ENCODE peak calls at places on chromosome 21, in four cellular contexts. U is mesenchymal stem cell, V is GM23248, S is IMR-90. X is an unnamed sample.

GRCh38 chr21:31490471-31490870 is 146.4 kb upstream of the TIAM1 start:
- DNase-seq in U (peak; percentile 3), V (no peak), S (no peak), X (no peak)

GRCh38 chr21:25862596-25862995 is 127.8 kb downstream of the GABPA start:
- DNase-seq in U (peak; percentile 28), V (peak; percentile 46), S (peak; percentile 39), X (peak; percentile 19)

GRCh38 chr21:24224411-24224810 is 1382.9 kb downstream of the MRPL39 start:
- DNase-seq in U (no peak), V (no peak), S (no peak), X (no peak)

GRCh38 chr21:17139696-17140095 is 373.1 kb upstream of the CXADR start:
- DNase-seq in U (no peak), V (peak; percentile 30), S (no peak), X (peak; percentile 12)

GRCh38 chr21:26112127-26112742 is 58.3 kb downstream of the APP start:
- DNase-seq in U (no peak), V (peak; percentile 80), S (no peak), X (no peak)

GRCh38 chr21:16775056-16775455 is 737.8 kb upstream of the CXADR start:
- DNase-seq in U (no peak), V (no peak), S (no peak), X (no peak)

GRCh38 chr21:41317458-41317857 is 857 bp downstream of the FAM3B start:
- DNase-seq in U (no peak), V (no peak), S (no peak), X (no peak)

GRCh38 chr21:28294046-28294445 is 698.6 kb downstream of the LTN1 start:
- DNase-seq in U (peak; percentile 67), V (peak; percentile 67), S (peak; percentile 72), X (peak; percentile 25)

GRCh38 chr21:26846036-26846931 is 1.1 kb upstream of the ADAMTS1 start:
- DNase-seq in U (peak; percentile 87), V (peak; percentile 86), S (peak; percentile 82), X (peak; percentile 50)

GRCh38 chr21:28333455-28334108 is 659.1 kb downstream of the LTN1 start:
- DNase-seq in U (peak; percentile 64), V (peak; percentile 69), S (peak; percentile 75), X (peak; percentile 14)

GRCh38 chr21:25329227-25329626 is 278.1 kb downstream of the MRPL39 start:
- DNase-seq in U (no peak), V (peak; percentile 85), S (peak; percentile 91), X (no peak)

GRCh38 chr21:23949493-23949892 is 1657.8 kb downstream of the MRPL39 start:
- DNase-seq in U (no peak), V (no peak), S (no peak), X (no peak)

DNA sequence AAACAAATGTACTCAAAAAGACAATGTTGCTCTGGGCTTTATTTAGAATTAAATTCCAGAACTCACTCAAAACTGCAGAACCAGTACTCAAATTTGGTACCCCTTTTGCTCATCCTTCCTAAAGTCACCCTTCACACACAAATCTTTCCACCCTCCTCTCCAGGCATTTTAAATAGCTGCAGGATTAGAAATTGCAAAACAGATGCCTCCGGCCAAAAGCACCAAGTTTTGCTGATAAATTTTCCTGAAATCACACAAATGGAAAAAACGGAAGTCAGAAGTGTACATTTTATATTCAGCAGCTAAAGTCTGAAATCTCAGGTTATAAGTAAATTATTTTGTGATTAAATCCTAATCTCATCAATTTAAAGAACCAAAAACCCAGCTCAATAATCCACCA is 147.0 kb downstream of the NRIP1 start:
- DNase-seq in U (no peak), V (no peak), S (no peak), X (no peak)
- H3K9ac ChIP-seq in U (peak overlapping the region; percentile 55), V (peak overlapping the region; percentile 44), S (no peak overlapping the region), X (no peak overlapping the region)

GRCh38 chr21:42614391-42614790 is 39.0 kb upstream of the PDE9A start:
- DNase-seq in U (no peak), V (no peak), S (no peak), X (peak; percentile 13)

GRCh38 chr21:42616366-42617340 is 36.8 kb upstream of the PDE9A start:
- DNase-seq in U (no peak), V (no peak), S (no peak), X (peak; percentile 12)

GRCh38 chr21:42613756-42614155 is 39.7 kb upstream of the PDE9A start:
- DNase-seq in U (no peak), V (no peak), S (no peak), X (no peak)

GRCh38 chr21:42615924-42616323 is 37.5 kb upstream of the PDE9A start:
- DNase-seq in U (no peak), V (no peak), S (no peak), X (no peak)

DNA sequence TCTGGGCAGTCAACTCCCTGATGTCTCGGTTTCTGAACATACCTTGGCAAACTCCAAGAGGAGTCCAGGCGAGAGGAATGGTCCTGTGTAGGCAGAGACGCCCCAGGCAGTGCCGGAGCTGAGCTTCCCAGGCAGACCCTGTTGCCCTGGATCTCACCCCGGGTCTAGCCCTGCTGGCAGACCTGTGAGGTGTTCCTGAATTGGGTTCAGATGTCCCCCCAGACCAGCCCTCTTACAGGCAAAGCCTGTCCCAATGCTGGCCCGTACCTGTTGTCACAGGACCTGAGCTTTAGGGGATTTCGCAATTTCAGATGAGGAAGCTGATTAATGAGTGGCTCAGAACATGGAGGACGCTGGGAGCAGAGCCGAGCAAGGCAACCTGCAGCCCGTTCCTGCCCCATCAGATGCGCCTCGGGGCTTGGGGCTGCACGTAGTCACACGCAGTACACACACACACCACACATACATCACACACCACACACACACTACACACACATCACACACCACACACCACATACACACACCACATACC is 38.5 kb upstream of the PDE9A start:
- DNase-seq in U (peak; percentile 11), V (peak; percentile 29), S (no peak), X (peak; percentile 88)
- H2AFZ ChIP-seq in U (no peak overlapping the region), V (no peak overlapping the region), S (no peak overlapping the region), X (peak overlapping the region; percentile 76)

DNA sequence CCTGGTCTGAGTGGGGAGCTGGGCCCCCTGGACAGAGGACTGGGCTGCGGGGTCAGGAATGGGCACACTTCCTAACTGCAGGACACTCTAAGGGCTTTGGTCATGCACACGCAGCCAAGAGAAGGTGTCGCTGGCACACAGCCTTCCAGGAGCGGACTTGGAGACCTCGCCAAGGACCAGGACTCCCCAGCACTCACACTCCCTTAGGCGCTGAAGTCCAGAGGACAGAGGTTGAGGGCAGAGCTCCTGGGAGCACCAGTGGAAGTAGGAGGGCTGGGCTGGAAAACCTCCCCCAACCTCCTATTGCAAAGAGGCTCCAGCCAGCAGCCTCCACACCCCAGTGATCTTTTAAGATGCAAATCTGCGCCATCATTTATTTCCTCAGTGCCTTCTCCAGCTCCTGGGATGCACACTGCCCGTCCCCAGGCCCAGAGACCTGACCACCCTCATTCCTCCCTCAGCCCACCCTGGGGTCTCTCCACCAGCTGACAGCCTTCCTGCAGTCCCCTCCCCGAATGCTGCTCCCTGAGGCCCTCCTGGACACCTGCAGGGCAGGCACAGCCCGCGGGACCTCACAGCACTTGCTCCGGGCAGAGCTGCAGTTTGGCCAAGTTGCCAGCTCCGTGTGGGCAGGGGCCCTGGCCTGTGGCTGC is 3.0 kb downstream of the TSPEAR start:
- DNase-seq in U (no peak), V (no peak), S (no peak), X (no peak)
- H3K9ac ChIP-seq in U (no peak overlapping the region), V (no peak overlapping the region), S (no peak overlapping the region), X (no peak overlapping the region)

DNA sequence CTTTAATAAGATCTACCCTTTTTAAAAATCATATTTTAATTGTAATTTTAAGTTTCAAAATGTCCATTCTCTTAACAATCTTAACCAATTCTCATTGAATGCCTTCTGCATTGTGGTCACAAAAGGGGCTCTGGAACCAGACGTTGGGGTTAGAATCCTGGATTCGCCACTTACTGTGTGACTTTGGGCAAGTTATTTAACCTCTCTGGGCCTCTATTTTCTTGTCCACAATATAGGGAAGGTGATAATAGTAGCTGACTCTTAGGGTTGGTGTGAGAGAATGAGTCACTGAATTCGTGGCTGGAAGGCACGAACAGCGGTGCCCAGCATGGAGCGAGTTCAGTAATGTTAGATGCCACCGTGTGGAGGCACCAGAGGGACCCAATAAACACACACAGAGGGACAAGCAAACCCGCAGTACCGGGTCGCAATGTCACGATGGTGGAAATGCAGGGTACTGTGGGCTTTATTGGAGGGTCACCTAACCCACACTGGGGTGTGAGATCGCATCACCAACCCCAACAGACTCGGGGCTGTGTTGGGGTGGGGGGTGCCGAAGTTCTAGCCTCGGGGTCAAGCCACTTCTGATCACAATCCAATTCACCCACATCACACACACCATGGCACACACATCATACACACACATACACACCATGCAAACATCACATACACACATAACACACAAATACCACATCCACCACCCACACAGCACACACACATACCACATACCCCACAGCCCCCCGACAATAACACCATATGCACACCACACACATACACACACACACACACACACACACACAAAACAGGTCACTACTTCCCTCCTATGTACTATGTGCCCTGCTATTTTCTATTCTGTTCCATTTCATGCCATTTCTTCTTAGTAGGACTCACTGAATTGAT is 27.0 kb upstream of the IFNAR2 start:
- DNase-seq in U (no peak), V (no peak), S (no peak), X (no peak)
- H2AFZ ChIP-seq in U (no peak overlapping the region), V (no peak overlapping the region), S (no peak overlapping the region), X (peak overlapping the region; percentile 1)

DNA sequence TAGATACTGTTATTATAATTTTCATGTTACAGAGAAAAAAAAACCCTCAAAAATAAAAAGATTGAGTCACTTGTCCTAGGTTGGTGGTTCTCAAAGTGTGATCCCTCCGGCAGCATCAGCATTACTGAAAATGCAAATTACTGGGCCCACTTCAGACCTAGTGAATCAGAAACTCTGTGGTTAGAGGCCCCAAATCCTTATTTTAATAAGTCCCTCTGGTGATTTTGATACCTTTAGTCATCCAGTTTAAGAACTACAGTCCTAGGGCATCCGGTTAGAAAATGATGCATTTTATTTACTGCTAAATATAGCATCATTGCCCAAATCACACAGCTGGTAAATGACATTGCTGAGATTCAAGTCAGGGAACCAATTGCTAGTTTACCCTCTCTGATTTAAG is 203.7 kb upstream of the RUNX1 start:
- DNase-seq in U (no peak), V (peak; percentile 89), S (peak; percentile 61), X (no peak)
- H3K9ac ChIP-seq in U (peak overlapping the region; percentile 89), V (no peak overlapping the region), S (no peak overlapping the region), X (no peak overlapping the region)

DNA sequence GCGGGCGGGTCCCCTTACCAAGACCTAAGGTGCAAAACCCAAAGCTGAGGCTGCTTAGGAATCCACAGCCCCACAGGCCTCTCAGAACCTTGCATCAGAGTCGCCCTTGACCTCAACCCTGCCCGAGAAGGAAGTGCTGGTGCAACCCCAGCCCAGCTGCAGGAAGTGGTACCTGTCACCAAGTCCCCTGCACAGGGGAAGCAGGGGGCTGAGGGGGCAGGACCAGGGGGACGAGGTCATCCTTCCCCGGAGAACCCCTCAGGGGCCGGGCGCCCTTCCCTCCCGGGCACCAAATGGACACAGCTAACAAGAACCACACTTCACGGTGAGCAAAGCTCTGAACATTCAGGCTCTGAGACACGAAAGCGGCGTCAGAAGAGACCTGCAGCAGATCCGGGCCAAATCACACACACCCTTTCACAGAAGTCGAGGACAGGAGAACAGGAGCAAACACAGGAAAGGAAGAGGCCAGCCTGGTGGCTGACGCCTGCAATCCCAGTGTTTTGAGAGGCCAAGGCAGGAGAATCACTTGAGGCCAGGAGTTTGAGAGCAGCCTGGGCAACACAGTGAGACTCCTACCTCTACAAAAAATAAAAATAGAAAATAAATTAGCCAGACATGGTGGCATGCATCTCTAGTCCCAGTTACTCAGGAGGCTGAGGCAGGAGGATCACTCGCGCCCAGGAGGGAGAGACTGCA is 6.4 kb downstream of the ITGB2 start:
- DNase-seq in U (no peak), V (no peak), S (no peak), X (no peak)
- H2AFZ ChIP-seq in U (no peak overlapping the region), V (no peak overlapping the region), S (no peak overlapping the region), X (no peak overlapping the region)

GRCh38 chr21:37503848-37504467 is 137.4 kb downstream of the DYRK1A start:
- DNase-seq in U (peak; percentile 85), V (peak; percentile 66), S (peak; percentile 87), X (no peak)
- H3K9ac ChIP-seq in U (no peak overlapping the region), V (no peak overlapping the region), S (no peak overlapping the region), X (no peak overlapping the region)

GRCh38 chr21:45959182-45959581 is 22.4 kb upstream of the COL6A1 start:
- DNase-seq in U (peak; percentile 44), V (no peak), S (no peak), X (no peak)
- H2AFZ ChIP-seq in U (no peak overlapping the region), V (peak overlapping the region; percentile 79), S (no peak overlapping the region), X (no peak overlapping the region)

GRCh38 chr21:38729745-38730401 is 75.9 kb upstream of the ETS2 start:
- DNase-seq in U (peak; percentile 53), V (peak; percentile 36), S (peak; percentile 9), X (no peak)
- H3K9ac ChIP-seq in U (no peak overlapping the region), V (no peak overlapping the region), S (no peak overlapping the region), X (no peak overlapping the region)

X was measured in mammary epithelial cell.